ENCODE peak calls at places on chromosomes 7 and 10, in five cellular contexts. E, A, I, P and J are unnamed samples.

GRCh38 chr10:94292448-94293118 is 70.2 kb downstream of the NOC3L start:
- DNase-seq in A (no peak), I (no peak), P (no peak), E (no peak), J (no peak)

GRCh38 chr10:11141571-11142091 is 124.0 kb downstream of the CELF2 start:
- DNase-seq in E (peak), P (peak), I (no peak), A (no peak), J (no peak)

GRCh38 chr10:6348091-6348862 is 145.5 kb downstream of the PFKFB3 start:
- DNase-seq in A (no peak), P (no peak), E (no peak), I (peak), J (no peak)

GRCh38 chr10:117476281-117476680 is 66.3 kb upstream of the EMX2 start:
- DNase-seq in I (no peak), A (no peak), E (no peak), P (no peak), J (no peak)

GRCh38 chr10:102225646-102226541 is at the start of gene ELOVL3:
- DNase-seq in E (peak), P (peak), I (peak), A (peak), J (peak)

GRCh38 chr7:2381227-2381626 is 22.2 kb upstream of the CHST12 start:
- DNase-seq in E (no peak), A (no peak), P (no peak), I (no peak), J (no peak)

GRCh38 chr7:18126274-18126673 is 98.6 kb upstream of the PRPS1L1 start:
- DNase-seq in A (no peak), P (no peak), I (no peak), E (no peak), J (no peak)

GRCh38 chr7:1721047-1721687 is 51.1 kb downstream of the ELFN1 start:
- DNase-seq in P (no peak), E (no peak), A (no peak), I (no peak), J (no peak)

GRCh38 chr7:24436131-24436920 is 136.9 kb upstream of the PALS2 start:
- DNase-seq in I (no peak), E (no peak), A (peak), P (no peak), J (no peak)

GRCh38 chr10:24251547-24251946 is 42.6 kb downstream of the KIAA1217 start:
- DNase-seq in I (no peak), E (no peak), A (peak), P (no peak), J (no peak)

GRCh38 chr10:77566914-77567566 is 70.6 kb downstream of the KCNMA1 start:
- DNase-seq in I (no peak), P (no peak), A (no peak), E (no peak), J (no peak)

GRCh38 chr7:132251327-132251659 is 325.0 kb downstream of the PLXNA4 start:
- DNase-seq in E (no peak), A (no peak), I (no peak), P (peak), J (no peak)

GRCh38 chr10:102775201-102775972 is 31.6 kb downstream of the WBP1L start:
- DNase-seq in A (no peak), P (peak), I (no peak), E (no peak), J (no peak)

GRCh38 chr10:19788075-19788686 is 28.1 kb upstream of the PLXDC2 start:
- DNase-seq in A (no peak), P (peak), I (no peak), E (peak), J (no peak)

DNA sequence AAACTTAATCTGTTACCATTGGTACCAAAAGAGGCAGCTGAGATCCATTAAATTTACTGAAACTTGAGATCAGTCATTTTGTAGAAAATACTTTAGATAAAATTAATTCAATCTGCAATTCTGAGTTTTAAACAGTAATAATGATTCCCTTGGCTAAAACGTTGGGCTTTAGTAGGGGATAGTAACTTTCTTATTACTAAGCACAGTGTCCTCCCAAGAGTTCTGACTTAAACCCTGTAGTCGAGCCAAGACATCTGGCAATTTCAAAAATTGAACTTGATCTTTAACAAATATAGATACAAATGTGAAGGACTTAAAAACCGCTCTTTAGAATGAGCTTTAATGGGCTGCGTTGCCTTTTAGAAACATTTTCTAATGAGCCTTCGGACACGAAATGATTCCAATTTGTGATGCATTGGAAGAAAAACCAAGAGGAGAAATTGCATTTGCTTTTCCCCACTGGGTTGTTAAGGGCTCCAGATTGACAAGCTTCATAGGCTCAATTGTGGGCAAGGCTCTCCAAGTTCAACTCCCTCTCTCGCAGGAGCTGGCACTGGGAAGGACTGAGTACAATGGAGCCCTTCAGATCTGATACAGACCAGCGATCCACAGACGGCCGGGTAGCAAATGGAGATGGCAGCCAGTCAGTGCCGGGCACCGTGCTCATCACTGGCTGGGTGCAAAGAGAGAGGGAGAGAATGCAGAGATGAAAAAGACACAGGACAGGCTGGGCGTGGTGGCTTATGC is 921.3 kb upstream of the AUTS2 start:
- DNase-seq in I (no peak), E (no peak), P (no peak), A (no peak), J (no peak)
- TF ChIP-seq ZNF274 in I (no peak), E (no peak), P (no peak), A (no peak), J (no peak)

DNA sequence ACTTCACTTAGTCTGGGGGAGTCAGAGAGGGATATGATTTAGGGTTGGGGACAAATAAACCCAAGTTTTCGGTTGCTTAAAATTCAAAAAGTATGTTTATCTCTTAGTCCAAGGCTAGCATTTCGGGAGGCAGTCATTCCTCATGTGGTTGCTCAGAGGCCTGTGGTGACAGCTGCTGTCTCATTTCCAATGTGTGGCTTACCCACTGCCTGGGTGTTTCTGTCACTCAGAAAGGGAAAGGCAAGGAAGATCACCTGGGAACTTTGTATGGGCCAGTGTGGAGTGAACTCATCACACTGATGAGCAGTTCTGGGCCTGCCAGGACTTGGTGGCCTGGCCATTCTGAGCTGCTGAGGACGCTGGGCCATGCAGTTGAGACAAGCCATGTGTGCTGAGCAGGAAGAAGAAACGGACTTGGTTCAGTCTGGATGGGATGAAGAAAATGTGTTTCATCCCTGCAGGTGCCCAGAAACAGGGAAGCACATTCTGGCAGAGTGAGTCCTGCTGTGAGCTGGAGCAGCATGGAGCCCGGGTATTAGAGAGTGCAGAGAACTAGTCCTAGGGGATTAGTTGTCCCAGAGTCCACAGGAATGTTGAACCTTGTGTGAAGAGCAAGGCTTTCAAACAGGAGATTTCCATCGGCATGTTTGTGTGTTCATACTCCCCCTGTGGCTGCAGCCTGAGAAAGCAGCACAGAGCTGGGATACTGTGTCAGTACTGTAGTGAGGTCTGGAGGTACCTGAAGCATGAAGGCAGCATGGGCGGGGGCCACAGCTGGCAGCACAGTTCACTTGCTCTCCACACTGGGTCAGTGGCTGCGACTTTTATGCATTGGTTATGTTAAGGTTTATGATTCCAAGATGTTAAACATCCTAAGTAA is 211.1 kb upstream of the IGFBP3 start:
- DNase-seq in P (peak), E (no peak), I (no peak), A (no peak), J (no peak)
- H3K9ac ChIP-seq in P (no peak), E (no peak), I (no peak), A (no peak), J (no peak)

GRCh38 chr7:141001561-141001960 is 13.2 kb downstream of the MRPS33 start:
- DNase-seq in A (no peak), I (no peak), P (peak), E (no peak), J (no peak)
- TF ChIP-seq JUND in A (no peak), I (no peak), P (no peak), E (no peak), J (no peak)

GRCh38 chr10:131070856-131071255 is 240.7 kb downstream of the TCERG1L start:
- DNase-seq in I (no peak), P (no peak), A (no peak), E (no peak), J (no peak)

GRCh38 chr10:131067690-131068089 is 243.8 kb downstream of the TCERG1L start:
- DNase-seq in A (no peak), E (no peak), I (no peak), P (no peak), J (no peak)

GRCh38 chr10:131068311-131068710 is 243.2 kb downstream of the TCERG1L start:
- DNase-seq in A (no peak), I (no peak), E (no peak), P (no peak), J (no peak)

GRCh38 chr10:131065673-131066331 is 245.7 kb downstream of the TCERG1L start:
- DNase-seq in P (no peak), I (no peak), A (no peak), E (no peak), J (no peak)

GRCh38 chr10:131068760-131069159 is 242.8 kb downstream of the TCERG1L start:
- DNase-seq in I (no peak), A (no peak), E (no peak), P (no peak), J (no peak)
- TF ChIP-seq ZNF274 in I (no peak), A (no peak), E (no peak), P (no peak), J (no peak)

GRCh38 chr10:80497187-80498038 is 40.3 kb upstream of the SH2D4B start:
- DNase-seq in I (no peak), A (no peak), P (no peak), E (peak), J (no peak)
- H3K9ac ChIP-seq in I (no peak), A (no peak), P (peak), E (peak), J (peak)

GRCh38 chr7:28674359-28674782 is 262.1 kb downstream of the CREB5 start:
- DNase-seq in I (no peak), P (peak), A (no peak), E (no peak), J (no peak)
- TF ChIP-seq JUND in I (no peak), P (no peak), A (no peak), E (no peak), J (peak)

GRCh38 chr10:82674036-82674435 is 799.0 kb downstream of the NRG3 start:
- DNase-seq in A (no peak), P (no peak), E (no peak), I (no peak), J (no peak)

GRCh38 chr10:82668266-82668665 is 793.3 kb downstream of the NRG3 start:
- DNase-seq in I (no peak), A (no peak), P (no peak), E (no peak), J (no peak)
- TF ChIP-seq ZNF274 in I (no peak), A (no peak), P (no peak), E (no peak), J (no peak)

DNA sequence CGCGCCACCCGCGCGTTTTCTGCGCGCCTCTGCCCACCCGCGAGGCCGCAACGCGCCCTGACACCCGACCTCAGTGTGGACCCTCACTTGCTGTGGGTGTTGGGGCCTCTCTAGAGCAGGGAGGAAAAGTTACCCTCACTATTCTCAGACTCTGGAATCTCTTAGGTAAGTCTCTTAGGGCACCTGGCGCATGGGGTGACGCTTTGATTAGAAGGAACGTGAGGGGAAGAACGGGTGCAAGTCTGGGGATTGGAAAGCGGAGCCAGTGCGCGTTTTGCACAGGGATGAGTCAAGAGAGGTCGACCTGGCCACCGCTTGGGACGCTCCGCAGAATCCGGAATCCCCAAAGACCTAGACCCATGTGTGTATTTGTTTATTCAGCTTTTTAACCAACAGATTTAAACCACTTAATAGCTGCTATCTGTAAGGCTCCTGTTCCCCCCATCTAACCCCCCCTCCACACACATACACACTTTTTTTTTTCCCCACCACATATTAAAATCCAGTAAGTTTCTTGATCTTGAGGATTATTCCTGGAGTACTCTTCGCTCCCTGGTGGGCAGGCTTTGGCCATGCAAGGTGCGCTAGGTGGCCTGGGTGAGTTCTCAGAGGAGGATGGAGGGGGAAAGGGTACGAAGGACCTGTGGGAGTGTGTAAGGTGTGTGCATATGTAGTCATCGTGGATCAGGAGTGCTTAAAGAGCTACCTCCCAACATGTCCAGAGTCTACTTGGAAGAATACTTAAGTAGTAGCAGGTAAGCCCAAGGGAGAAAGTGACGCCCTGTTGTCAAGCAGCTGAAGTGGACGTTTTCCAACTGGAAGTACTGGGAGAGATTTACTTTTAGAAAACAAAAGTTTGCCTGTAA is 169.1 kb upstream of the PPP1R3A start:
- DNase-seq in A (no peak), P (no peak), E (no peak), I (no peak), J (no peak)
- H3K9ac ChIP-seq in A (no peak), P (no peak), E (no peak), I (no peak), J (no peak)